ENCODE peak calls at places on chromosome X, in nine cellular contexts. T is HTR-8/SVneo; Z is stimulated activated CD8-positive, alpha-beta memory T cell treated with anti-CD3 and anti-CD28 coated beads, Interleukin-7, amount 100 ng/mL, for 1 hour; L is ureter; V is sciatic nerve; M is stimulated activated CD4-positive, alpha-beta T cell treated with anti-CD3 and anti-CD28 coated beads, Interleukin-1b, Interleukin-23, amount 100 ng/mL, for 24 hours; F is GM04504; E is fibroblast of lung; Q is HepG2. B is an unnamed sample.

GRCh38 chrX:44784241-44784640 is 59.6 kb upstream of the DUSP21 start:
- DNase-seq in E (no peak), M (no peak), V (no peak), Z (no peak), Q (no peak), T (peak), L (no peak), F (peak), B (no peak)

GRCh38 chrX:135213200-135213844 is 38.5 kb upstream of the ETDA start:
- DNase-seq in F (no peak), T (no peak), Q (no peak), Z (no peak), V (no peak), E (no peak), L (no peak), M (peak), B (no peak)

GRCh38 chrX:17082831-17083230 is 136.4 kb downstream of the REPS2 start:
- DNase-seq in L (no peak), Z (no peak), M (no peak), V (no peak), E (peak), Q (peak), F (no peak), T (peak), B (peak)

GRCh38 chrX:46758163-46758955 is 559 bp downstream of the SLC9A7 start:
- DNase-seq in Z (no peak), E (peak), Q (no peak), V (no peak), M (peak), L (no peak), T (no peak), F (no peak), B (no peak)

GRCh38 chrX:129823115-129823514 is 20.6 kb downstream of the ZDHHC9 start:
- DNase-seq in F (no peak), Q (no peak), T (peak), E (peak), L (no peak), Z (no peak), V (no peak), M (no peak), B (no peak)

GRCh38 chrX:16113978-16114554 is 9.3 kb upstream of the GRPR start:
- DNase-seq in T (no peak), Z (no peak), Q (no peak), V (no peak), M (no peak), F (no peak), L (no peak), E (no peak), B (no peak)

GRCh38 chrX:42746606-42747005 is 31.4 kb downstream of the PPP1R2C start:
- DNase-seq in Q (no peak), V (no peak), Z (no peak), L (no peak), T (no peak), E (peak), F (peak), M (no peak), B (no peak)

GRCh38 chrX:139224953-139225665 is 305.4 kb upstream of the F9 start:
- DNase-seq in Z (no peak), F (no peak), V (no peak), T (no peak), M (no peak), L (no peak), E (no peak), Q (no peak), B (no peak)

GRCh38 chrX:86946569-86946968 is 571.0 kb upstream of the KLHL4 start:
- DNase-seq in Q (peak), F (peak), V (no peak), Z (no peak), M (no peak), E (peak), T (no peak), L (no peak), B (no peak)

GRCh38 chrX:67563469-67564448 is 19.9 kb downstream of the AR start:
- DNase-seq in T (no peak), L (no peak), Z (no peak), M (no peak), Q (no peak), F (no peak), V (no peak), E (no peak), B (no peak)

GRCh38 chrX:33207056-33207455 is 4.3 kb downstream of the DMD start:
- DNase-seq in F (no peak), L (no peak), Q (no peak), Z (no peak), V (no peak), M (no peak), T (no peak), E (peak), B (no peak)

GRCh38 chrX:129622757-129623301 is 31.9 kb downstream of the APLN start:
- DNase-seq in V (no peak), L (no peak), Z (no peak), M (no peak), F (no peak), Q (no peak), T (peak), E (no peak), B (no peak)

GRCh38 chrX:129653985-129654651 is 638 bp downstream of the APLN start:
- DNase-seq in T (no peak), V (peak), Z (no peak), F (no peak), Q (no peak), E (no peak), L (no peak), M (no peak), B (no peak)

GRCh38 chrX:129825746-129826505 is 17.8 kb downstream of the ZDHHC9 start:
- DNase-seq in T (no peak), Q (peak), M (no peak), E (no peak), L (no peak), Z (no peak), F (no peak), V (no peak), B (no peak)

GRCh38 chrX:150291014-150291413 is 72.1 kb upstream of the MAMLD1 start:
- DNase-seq in M (no peak), Q (no peak), Z (no peak), F (no peak), V (peak), T (no peak), E (no peak), L (no peak), B (no peak)

GRCh38 chrX:115547448-115547847 is 13.5 kb upstream of the PLS3 start:
- DNase-seq in M (no peak), V (no peak), L (no peak), Z (no peak), E (no peak), T (no peak), Q (peak), F (no peak), B (no peak)

GRCh38 chrX:94551831-94552230 is 877.8 kb downstream of the FAM133A start:
- DNase-seq in M (no peak), V (no peak), E (no peak), T (no peak), F (no peak), L (no peak), Z (no peak), Q (no peak), B (no peak)

GRCh38 chrX:29852767-29853166 is 362.6 kb upstream of the MAGEB2 start:
- DNase-seq in V (no peak), Z (no peak), E (peak), F (no peak), M (no peak), T (no peak), L (no peak), Q (no peak), B (no peak)

GRCh38 chrX:2629316-2630168 is 61.6 kb upstream of the CD99 start:
- DNase-seq in L (no peak), F (no peak), Z (no peak), Q (peak), E (no peak), M (no peak), T (no peak), V (no peak), B (no peak)

GRCh38 chrX:82556588-82556987 is 951.5 kb upstream of the POU3F4 start:
- DNase-seq in F (no peak), V (no peak), L (no peak), M (no peak), Q (no peak), T (no peak), Z (no peak), E (no peak), B (no peak)

GRCh38 chrX:68989456-68989855 is 160.6 kb downstream of the EFNB1 start:
- DNase-seq in F (no peak), T (no peak), E (no peak), Z (no peak), V (no peak), M (no peak), Q (no peak), L (no peak), B (no peak)

GRCh38 chrX:97563531-97564133 is 679.9 kb downstream of the RPA4 start:
- DNase-seq in E (peak), L (peak), M (peak), T (peak), Q (peak), Z (peak), F (peak), V (peak), B (no peak)

GRCh38 chrX:74422576-74423288 is 1.4 kb downstream of the SLC16A2 start:
- DNase-seq in F (peak), Q (peak), M (no peak), Z (no peak), L (peak), T (peak), V (peak), E (peak), B (no peak)

GRCh38 chrX:34382416-34382815 is 250.3 kb upstream of the FAM47A start:
- DNase-seq in Q (no peak), L (no peak), M (no peak), T (no peak), F (no peak), V (no peak), E (peak), Z (no peak), B (no peak)

GRCh38 chrX:148259990-148260389 is 240.4 kb upstream of the AFF2 start:
- DNase-seq in M (no peak), Z (no peak), Q (no peak), T (no peak), F (no peak), L (no peak), V (no peak), E (no peak), B (no peak)

B was measured in HCT116.